ENCODE peak calls at places on chromosomes 7 and 10, in nine cellular contexts. M is heart left ventricle, R is IMR-90, H is testis, F is suprapubic skin, C is HCT116, V is adrenal gland, W is body of pancreas, Q is gastrocnemius medialis. P is an unnamed sample. For H3K4me1, the result is how much of the 10 kb centered on the place peaks cover.

GRCh38 chr10:119575506-119575905 is 21.3 kb downstream of the TIAL1 start:
- DNase-seq in M (no peak), R (peak), H (no peak), F (no peak), C (no peak), V (no peak), W (no peak), Q (no peak), P (no peak)

GRCh38 chr10:30829921-30830671 is 200.5 kb upstream of the LYZL2 start:
- DNase-seq in M (no peak), R (peak), H (no peak), F (no peak), C (no peak), V (no peak), W (no peak), Q (no peak), P (no peak)

GRCh38 chr10:33106767-33107166 is 148.7 kb upstream of the ITGB1 start:
- DNase-seq in M (no peak), R (no peak), H (no peak), F (no peak), C (no peak), V (no peak), W (no peak), Q (no peak), P (no peak)

GRCh38 chr7:7696458-7697119 is 21.8 kb downstream of the RPA3 start:
- DNase-seq in M (no peak), R (peak), H (no peak), F (no peak), C (peak), V (no peak), W (peak), Q (no peak), P (no peak)

GRCh38 chr10:75408512-75408881 is 6.9 kb upstream of the ZNF503 start:
- DNase-seq in M (no peak), R (no peak), H (no peak), F (no peak), C (no peak), V (peak), W (peak), Q (no peak), P (no peak)

GRCh38 chr7:139205843-139206242 is 25.2 kb upstream of the UBN2 start:
- DNase-seq in M (no peak), R (no peak), H (no peak), F (no peak), C (no peak), V (no peak), W (no peak), Q (no peak), P (no peak)

GRCh38 chr7:27242580-27243339 is at the start of gene EVX1:
- DNase-seq in M (no peak), R (peak), H (no peak), F (no peak), C (no peak), V (peak), W (no peak), Q (no peak), P (no peak)

GRCh38 chr10:106500041-106500440 is 664.5 kb downstream of the SORCS1 start:
- DNase-seq in M (no peak), R (no peak), H (no peak), F (no peak), C (no peak), V (no peak), W (no peak), Q (no peak), P (no peak)

GRCh38 chr10:75042292-75042974 is 69.0 kb upstream of the SAMD8 start:
- DNase-seq in M (no peak), R (peak), H (no peak), F (no peak), C (no peak), V (no peak), W (no peak), Q (peak), P (no peak)

GRCh38 chr10:46539596-46540411 is 16.7 kb downstream of the GPRIN2 start:
- DNase-seq in M (no peak), R (peak), H (no peak), F (peak), C (no peak), V (peak), W (peak), Q (peak), P (no peak)

GRCh38 chr7:25478925-25479324 is 250.6 kb upstream of the NPVF start:
- DNase-seq in M (no peak), R (no peak), H (no peak), F (no peak), C (no peak), V (no peak), W (no peak), Q (no peak), P (no peak)

GRCh38 chr7:7100432-7100849 is 81.9 kb upstream of the C1GALT1 start:
- DNase-seq in M (no peak), R (no peak), H (no peak), F (no peak), C (no peak), V (no peak), W (no peak), Q (no peak), P (no peak)

GRCh38 chr7:39582536-39582935 is 16.3 kb downstream of the YAE1 start:
- DNase-seq in M (no peak), R (no peak), H (no peak), F (no peak), C (no peak), V (no peak), W (no peak), Q (no peak), P (no peak)

GRCh38 chr7:112946350-112946749 is 140.3 kb downstream of the GPR85 start:
- DNase-seq in M (no peak), R (peak), H (no peak), F (no peak), C (no peak), V (no peak), W (no peak), Q (no peak), P (no peak)

DNA sequence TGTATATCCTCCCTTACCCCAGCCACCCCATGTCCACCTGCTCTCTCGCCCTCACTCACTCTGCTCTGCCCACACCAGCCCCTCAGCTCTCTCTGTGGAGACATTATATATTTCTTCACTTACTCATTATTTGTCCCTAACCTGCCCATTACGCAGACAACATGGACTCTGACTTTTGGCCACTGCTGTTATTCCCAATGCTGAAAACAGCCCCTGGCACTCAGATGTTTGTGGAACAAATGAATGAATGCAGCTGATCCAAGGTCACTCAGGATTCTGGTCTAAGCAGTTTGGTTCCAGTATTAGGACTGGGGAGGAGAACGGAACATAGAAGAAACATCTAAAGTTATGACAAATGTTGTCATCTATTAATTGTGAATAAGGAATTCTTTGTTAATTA is 26.7 kb downstream of the GNA12 start:
- DNase-seq in M (no peak), R (no peak), H (no peak), F (no peak), C (no peak), V (no peak), W (no peak), Q (no peak), P (no peak)
- TF ChIP-seq POLR2A in M (no peak), R (no peak), H (no peak), F (no peak), C (no peak), V (no peak), W (no peak), Q (no peak), P (no peak)

DNA sequence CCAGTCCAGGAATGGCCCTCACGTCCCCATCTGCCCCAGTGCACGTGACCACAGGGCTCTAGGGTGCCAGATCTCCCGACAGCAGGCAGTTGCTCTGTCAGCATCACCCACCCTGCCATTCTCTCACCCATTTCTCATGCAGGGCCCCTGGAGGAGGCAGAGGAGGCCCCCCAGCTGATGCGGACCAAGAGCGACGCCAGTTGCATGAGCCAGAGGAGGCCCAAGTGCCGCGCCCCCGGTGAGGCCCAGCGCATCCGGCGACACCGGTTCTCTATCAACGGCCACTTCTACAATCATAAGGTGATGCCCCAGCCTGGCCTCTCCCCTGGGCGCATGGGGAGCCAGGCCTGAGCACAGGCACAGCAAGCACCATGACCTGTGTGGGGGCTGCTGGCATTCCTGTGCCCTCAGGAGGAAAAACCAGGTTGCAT is 6.1 kb upstream of the DEPP1 start:
- DNase-seq in M (no peak), R (no peak), H (no peak), F (peak), C (no peak), V (no peak), W (peak), Q (no peak), P (no peak)
- H3K4me3 ChIP-seq in M (no peak), R (no peak), H (no peak), F (no peak), C (no peak), V (no peak), W (no peak), Q (no peak), P (no peak)

GRCh38 chr10:122261584-122261983 is 9.5 kb upstream of the BTBD16 start:
- DNase-seq in M (no peak), R (no peak), H (no peak), F (no peak), C (no peak), V (no peak), W (no peak), Q (no peak), P (no peak)
- H3K4me1 ChIP-seq in M (under half), R (under half), H (under half), F (under half), C (under half), V (under half), W (under half), Q (under half), P (under half)

GRCh38 chr7:45920543-45921380 is at the start of gene IGFBP3:
- DNase-seq in M (peak), R (peak), H (peak), F (no peak), C (no peak), V (no peak), W (peak), Q (no peak), P (no peak)
- TF ChIP-seq POLR2A in M (no peak), R (peak), H (no peak), F (peak), C (no peak), V (no peak), W (no peak), Q (peak), P (no peak)

DNA sequence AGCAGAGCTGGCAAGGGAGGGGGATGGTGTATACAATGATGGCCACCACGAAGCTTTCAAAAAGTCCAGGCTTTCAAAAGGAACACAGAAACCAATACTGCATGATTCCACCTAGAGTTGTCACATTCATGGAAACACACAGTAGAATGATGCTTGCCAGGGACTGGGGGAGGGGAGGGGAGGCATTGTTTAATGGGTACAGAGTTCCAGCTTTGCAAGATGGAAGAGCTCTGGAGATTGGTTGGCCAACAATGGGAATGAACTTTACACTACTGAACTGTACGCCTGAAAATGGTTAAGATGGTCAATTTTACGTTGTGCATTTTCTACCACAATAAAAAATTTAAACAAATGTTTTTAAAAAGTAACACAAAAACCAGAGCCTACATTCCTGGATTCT is 104.5 kb upstream of the KDM7A start:
- DNase-seq in M (no peak), R (no peak), H (no peak), F (no peak), C (no peak), V (no peak), W (no peak), Q (no peak), P (no peak)
- H3K4me3 ChIP-seq in M (no peak), R (no peak), H (no peak), F (no peak), C (no peak), V (no peak), W (no peak), Q (no peak), P (no peak)

GRCh38 chr7:9575716-9576115 is 1142.3 kb downstream of the NXPH1 start:
- DNase-seq in M (no peak), R (no peak), H (no peak), F (no peak), C (no peak), V (no peak), W (no peak), Q (no peak), P (no peak)
- H3K4me1 ChIP-seq in M (under half), R (under half), H (under half), F (under half), C (under half), V (under half), W (under half), Q (under half), P (under half)

GRCh38 chr7:76303057-76303828 is 770 bp downstream of the HSPB1 start:
- DNase-seq in M (peak), R (peak), H (peak), F (peak), C (peak), V (peak), W (peak), Q (peak), P (no peak)
- TF ChIP-seq POLR2A in M (no peak), R (no peak), H (peak), F (no peak), C (no peak), V (peak), W (peak), Q (peak), P (no peak)

DNA sequence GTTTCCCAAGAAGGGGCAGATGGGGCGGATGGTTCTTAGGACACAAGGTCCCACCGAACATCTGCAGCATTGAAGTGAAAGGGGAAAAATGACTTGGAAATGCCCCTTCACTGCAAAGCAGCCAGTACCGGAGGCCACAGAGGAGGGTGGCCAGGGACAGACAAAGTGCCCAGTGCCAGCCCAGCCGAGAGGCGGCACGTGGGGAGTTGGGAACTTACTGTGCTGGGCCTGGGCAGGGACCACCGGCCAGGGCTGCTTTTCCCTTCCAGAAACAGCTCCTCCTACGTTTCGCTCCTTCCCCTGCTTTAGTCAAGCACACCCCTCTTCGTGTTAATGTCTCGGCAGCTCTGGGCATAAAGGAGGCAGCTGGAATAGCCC is 129.2 kb downstream of the TNS3 start:
- DNase-seq in M (no peak), R (no peak), H (no peak), F (no peak), C (no peak), V (no peak), W (no peak), Q (peak), P (no peak)
- H3K4me3 ChIP-seq in M (peak), R (no peak), H (no peak), F (peak), C (no peak), V (no peak), W (peak), Q (peak), P (no peak)

GRCh38 chr7:28318126-28318762 is 94.1 kb upstream of the CREB5 start:
- DNase-seq in M (no peak), R (no peak), H (no peak), F (no peak), C (no peak), V (no peak), W (no peak), Q (no peak), P (no peak)

GRCh38 chr7:28315565-28316420 is 96.5 kb upstream of the CREB5 start:
- DNase-seq in M (no peak), R (peak), H (no peak), F (peak), C (no peak), V (peak), W (no peak), Q (no peak), P (no peak)

GRCh38 chr7:28312973-28313372 is 99.3 kb upstream of the CREB5 start:
- DNase-seq in M (no peak), R (no peak), H (no peak), F (no peak), C (no peak), V (no peak), W (no peak), Q (no peak), P (no peak)

GRCh38 chr7:28311670-28312069 is 100.6 kb upstream of the CREB5 start:
- DNase-seq in M (no peak), R (no peak), H (no peak), F (no peak), C (no peak), V (no peak), W (no peak), Q (no peak), P (no peak)

DNA sequence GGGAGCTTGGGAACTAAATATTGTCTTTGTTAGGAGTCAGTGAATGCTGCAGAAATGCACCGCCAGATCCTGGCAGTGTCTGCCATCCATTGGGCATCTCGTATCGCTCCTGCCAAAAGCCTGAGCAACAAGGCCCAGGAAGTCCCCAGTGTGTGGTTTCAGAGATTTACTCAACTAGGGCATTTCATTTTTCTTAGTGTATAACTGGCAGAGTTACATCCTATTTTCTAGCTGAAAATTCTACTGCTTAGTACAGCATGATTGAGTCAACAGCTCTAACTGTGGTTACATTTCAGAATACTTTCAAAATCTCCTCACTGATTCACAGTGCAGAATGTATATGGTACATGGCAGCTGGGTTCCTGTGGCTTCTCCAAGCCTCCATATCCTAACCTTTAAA is 95.8 kb upstream of the CREB5 start:
- DNase-seq in M (no peak), R (peak), H (no peak), F (no peak), C (no peak), V (no peak), W (no peak), Q (no peak), P (no peak)
- H3K4me1 ChIP-seq in M (under half), R (under half), H (under half), F (under half), C (under half), V (under half), W (under half), Q (under half), P (under half)

GRCh38 chr7:130566168-130566897 is 74.4 kb downstream of the MEST start:
- DNase-seq in M (peak), R (peak), H (peak), F (no peak), C (no peak), V (peak), W (no peak), Q (no peak), P (no peak)
- TF ChIP-seq POLR2A in M (no peak), R (no peak), H (no peak), F (no peak), C (no peak), V (no peak), W (no peak), Q (no peak), P (no peak)

P was measured in esophagus squamous epithelium.